ENCODE peak calls at places on chromosomes 2 and 18, in nine cellular contexts. R is HCT116, P is K562, O is SK-N-SH, X is mammary epithelial cell, S is IMR-90, V is fibroblast of lung, L is endodermal cell, U is kidney. E is an unnamed sample.

GRCh38 chr18:75714766-75715165 is 287.3 kb upstream of the SMIM21 start:
- DNase-seq in R (no peak), P (no peak), O (no peak), X (no peak), S (no peak), V (no peak), L (no peak), U (no peak), E (no peak)

GRCh38 chr2:200814276-200814815 is 2.6 kb downstream of the BZW1 start:
- DNase-seq in R (no peak), P (no peak), O (no peak), X (no peak), S (no peak), V (no peak), L (no peak), U (no peak), E (no peak)

GRCh38 chr2:147456729-147457128 is 388.1 kb upstream of the ACVR2A start:
- DNase-seq in R (no peak), P (no peak), O (no peak), X (peak), S (no peak), V (no peak), L (peak), U (no peak), E (no peak)

GRCh38 chr18:799943-800342 is 12.1 kb downstream of the YES1 start:
- DNase-seq in R (no peak), P (no peak), O (no peak), X (no peak), S (no peak), V (no peak), L (no peak), U (no peak), E (no peak)

GRCh38 chr18:28523758-28524475 is 347.0 kb upstream of the CDH2 start:
- DNase-seq in R (no peak), P (no peak), O (no peak), X (no peak), S (no peak), V (no peak), L (no peak), U (no peak), E (no peak)

GRCh38 chr2:115163572-115163971 is 721.1 kb downstream of the DPP10 start:
- DNase-seq in R (no peak), P (no peak), O (peak), X (no peak), S (no peak), V (no peak), L (peak), U (no peak), E (no peak)

GRCh38 chr18:56083097-56083865 is 495.3 kb upstream of the TCF4 start:
- DNase-seq in R (no peak), P (peak), O (peak), X (no peak), S (peak), V (peak), L (peak), U (peak), E (no peak)

GRCh38 chr2:72089537-72089936 is 58.1 kb downstream of the CYP26B1 start:
- DNase-seq in R (no peak), P (no peak), O (no peak), X (no peak), S (no peak), V (no peak), L (peak), U (no peak), E (no peak)

GRCh38 chr2:120230515-120231471 is 7.6 kb upstream of the TMEM185B start:
- DNase-seq in R (no peak), P (no peak), O (no peak), X (no peak), S (no peak), V (no peak), L (no peak), U (peak), E (no peak)

GRCh38 chr2:162297925-162298552 is 20.4 kb downstream of the IFIH1 start:
- DNase-seq in R (peak), P (peak), O (peak), X (peak), S (peak), V (peak), L (peak), U (no peak), E (peak)

GRCh38 chr18:79450289-79450920 is 54.7 kb downstream of the NFATC1 start:
- DNase-seq in R (no peak), P (no peak), O (no peak), X (no peak), S (no peak), V (no peak), L (no peak), U (no peak), E (no peak)

GRCh38 chr2:9820020-9820973 is 23.0 kb upstream of the TAF1B start:
- DNase-seq in R (no peak), P (no peak), O (no peak), X (peak), S (peak), V (peak), L (peak), U (no peak), E (no peak)

GRCh38 chr18:25834061-25834460 is 256.4 kb downstream of the SS18 start:
- DNase-seq in R (no peak), P (no peak), O (no peak), X (no peak), S (no peak), V (no peak), L (no peak), U (no peak), E (no peak)

GRCh38 chr2:120857931-120858330 is 122.3 kb downstream of the GLI2 start:
- DNase-seq in R (no peak), P (no peak), O (no peak), X (no peak), S (no peak), V (no peak), L (no peak), U (peak), E (no peak)

GRCh38 chr2:38750011-38750792 is 959 bp downstream of the SRSF7 start:
- DNase-seq in R (no peak), P (peak), O (peak), X (peak), S (peak), V (peak), L (no peak), U (peak), E (peak)

GRCh38 chr2:9767656-9768281 is 75.5 kb upstream of the TAF1B start:
- DNase-seq in R (no peak), P (no peak), O (no peak), X (no peak), S (no peak), V (no peak), L (no peak), U (no peak), E (no peak)

GRCh38 chr2:19722486-19723420 is 179.0 kb downstream of the TTC32 start:
- DNase-seq in R (no peak), P (no peak), O (no peak), X (no peak), S (no peak), V (no peak), L (no peak), U (no peak), E (no peak)

GRCh38 chr2:1503471-1504310 is 90.4 kb downstream of the TPO start:
- DNase-seq in R (no peak), P (no peak), O (no peak), X (no peak), S (no peak), V (no peak), L (no peak), U (peak), E (no peak)

GRCh38 chr2:240433973-240434727 is 1.3 kb upstream of the GPC1 start:
- DNase-seq in R (peak), P (peak), O (no peak), X (peak), S (peak), V (peak), L (no peak), U (peak), E (no peak)

GRCh38 chr2:19434413-19434812 is 76.0 kb upstream of the OSR1 start:
- DNase-seq in R (no peak), P (no peak), O (no peak), X (no peak), S (no peak), V (no peak), L (no peak), U (no peak), E (no peak)

GRCh38 chr2:8514748-8515389 is 167.0 kb upstream of the ID2 start:
- DNase-seq in R (no peak), P (no peak), O (no peak), X (no peak), S (no peak), V (no peak), L (no peak), U (no peak), E (peak)

GRCh38 chr2:47520825-47521665 is 118.1 kb downstream of the MSH2 start:
- DNase-seq in R (no peak), P (no peak), O (peak), X (peak), S (peak), V (peak), L (peak), U (peak), E (peak)

GRCh38 chr2:183038341-183039300 is at the start of gene NCKAP1:
- DNase-seq in R (peak), P (peak), O (peak), X (peak), S (peak), V (peak), L (peak), U (peak), E (no peak)

GRCh38 chr2:128410758-128411215 is 92.1 kb upstream of the HS6ST1 start:
- DNase-seq in R (no peak), P (no peak), O (peak), X (no peak), S (no peak), V (no peak), L (peak), U (no peak), E (peak)

GRCh38 chr2:175062787-175063585 is 57.8 kb upstream of the CHN1 start:
- DNase-seq in R (no peak), P (peak), O (no peak), X (peak), S (no peak), V (no peak), L (no peak), U (no peak), E (peak)

GRCh38 chr2:113202305-113203216 is 28.8 kb downstream of the PSD4 start:
- DNase-seq in R (no peak), P (no peak), O (no peak), X (no peak), S (no peak), V (no peak), L (peak), U (peak), E (no peak)

GRCh38 chr2:16123881-16124780 is 183.8 kb downstream of the MYCN start:
- DNase-seq in R (no peak), P (no peak), O (peak), X (no peak), S (no peak), V (no peak), L (peak), U (no peak), E (no peak)

GRCh38 chr18:70558371-70558770 is 269.5 kb downstream of the SOCS6 start:
- DNase-seq in R (no peak), P (no peak), O (no peak), X (no peak), S (no peak), V (no peak), L (no peak), U (no peak), E (no peak)

GRCh38 chr18:34809697-34810096 is 99.6 kb downstream of the DTNA start:
- DNase-seq in R (peak), P (peak), O (peak), X (peak), S (peak), V (peak), L (peak), U (no peak), E (peak)

GRCh38 chr2:191835539-191836350 is 11.1 kb downstream of the CAVIN2 start:
- DNase-seq in R (no peak), P (peak), O (no peak), X (no peak), S (peak), V (no peak), L (peak), U (no peak), E (no peak)

GRCh38 chr2:191838526-191838925 is 8.4 kb downstream of the CAVIN2 start:
- DNase-seq in R (no peak), P (no peak), O (no peak), X (no peak), S (no peak), V (no peak), L (no peak), U (no peak), E (no peak)

GRCh38 chr2:191835100-191835499 is 11.8 kb downstream of the CAVIN2 start:
- DNase-seq in R (no peak), P (no peak), O (no peak), X (no peak), S (no peak), V (no peak), L (no peak), U (no peak), E (no peak)

GRCh38 chr2:191836853-191837769 is 9.8 kb downstream of the CAVIN2 start:
- DNase-seq in R (no peak), P (peak), O (no peak), X (no peak), S (peak), V (peak), L (no peak), U (no peak), E (no peak)

GRCh38 chr2:191836471-191836852 is 10.4 kb downstream of the CAVIN2 start:
- DNase-seq in R (no peak), P (peak), O (no peak), X (no peak), S (no peak), V (no peak), L (no peak), U (no peak), E (no peak)
- H3K27ac ChIP-seq in R (no peak), P (peak), O (no peak), X (no peak), S (no peak), V (no peak), L (no peak), U (no peak), E (no peak)

GRCh38 chr18:74626311-74626874 is 28.7 kb downstream of the ZNF407 start:
- DNase-seq in R (no peak), P (no peak), O (no peak), X (no peak), S (no peak), V (no peak), L (no peak), U (no peak), E (no peak)
- TF ChIP-seq CTCF in R (no peak), P (no peak), O (no peak), X (no peak), S (no peak), V (no peak), L (no peak), U (no peak), E (no peak)

GRCh38 chr2:60275958-60276357 is 277.5 kb downstream of the BCL11A start:
- DNase-seq in R (no peak), P (no peak), O (no peak), X (no peak), S (no peak), V (no peak), L (no peak), U (no peak), E (no peak)
- H3K9ac ChIP-seq in R (no peak), P (no peak), O (no peak), X (no peak), S (no peak), V (no peak), L (no peak), U (no peak), E (no peak)

GRCh38 chr2:86201951-86202692 is 2.9 kb downstream of the MRPL35 start:
- DNase-seq in R (no peak), P (peak), O (no peak), X (no peak), S (no peak), V (peak), L (no peak), U (no peak), E (no peak)
- H3K27ac ChIP-seq in R (no peak), P (peak), O (no peak), X (no peak), S (no peak), V (no peak), L (peak), U (no peak), E (no peak)

DNA sequence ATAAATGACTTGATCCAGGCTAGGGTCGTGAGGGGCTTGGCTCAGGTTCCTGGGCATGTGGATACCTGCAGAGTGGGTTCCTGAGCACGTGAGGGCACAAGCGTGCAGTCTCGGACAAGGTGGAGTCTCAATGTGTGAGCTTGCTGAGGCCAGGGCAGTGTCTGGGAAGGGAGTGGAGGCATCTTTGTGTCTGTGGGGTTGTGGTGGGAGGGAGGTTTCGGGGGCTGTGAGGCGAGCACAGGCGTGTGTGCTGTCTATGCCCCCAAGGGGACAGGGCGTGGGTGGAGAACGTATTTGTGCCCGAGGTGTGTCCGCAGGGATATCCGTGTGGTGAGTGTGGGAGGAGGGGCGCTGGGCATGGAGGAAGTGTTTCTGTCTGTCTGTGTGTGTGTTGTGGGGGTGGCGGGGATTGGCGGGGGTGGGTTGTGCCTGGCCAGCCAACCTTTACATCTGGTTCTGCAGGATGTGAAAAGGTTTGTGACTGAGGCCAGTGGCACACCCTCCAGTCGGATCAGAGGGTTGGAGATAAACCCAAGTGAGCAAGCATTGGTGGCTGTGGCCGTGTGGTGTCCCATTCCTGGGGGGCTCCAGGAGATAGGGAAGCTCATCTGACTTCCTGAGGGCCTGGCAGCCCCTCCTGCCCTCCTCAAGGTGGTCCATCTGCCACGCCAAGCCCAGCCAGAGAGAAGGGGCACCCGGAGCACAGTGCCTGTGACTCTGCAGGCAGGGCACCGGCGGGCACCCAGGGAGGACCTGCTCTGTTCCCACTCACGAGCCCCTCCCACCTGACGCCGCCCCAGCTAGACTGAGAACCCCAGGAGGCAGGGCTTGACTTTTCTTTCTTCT is 57.1 kb downstream of the ZFP36L2 start:
- DNase-seq in R (no peak), P (no peak), O (no peak), X (no peak), S (no peak), V (no peak), L (peak), U (peak), E (no peak)
- TF ChIP-seq CTCF in R (no peak), P (no peak), O (no peak), X (peak), S (no peak), V (no peak), L (no peak), U (no peak), E (no peak)